ENCODE peak calls at places on chromosomes 6 and 20, in four cellular contexts. Z is Peyer's patch, O is neuronal stem cell, K is foreskin keratinocyte. Q is an unnamed sample.

GRCh38 chr6:37868447-37868825 is 48.9 kb downstream of the ZFAND3 start:
- DNase-seq in Z (no peak), O (no peak), K (no peak), Q (no peak)

GRCh38 chr20:709864-710761 is 34.5 kb upstream of the SCRT2 start:
- DNase-seq in Z (no peak), O (no peak), K (no peak), Q (no peak)

GRCh38 chr6:133359256-133359655 is 118.1 kb downstream of the EYA4 start:
- DNase-seq in Z (no peak), O (no peak), K (no peak), Q (no peak)

GRCh38 chr6:70345619-70346018 is 42.7 kb upstream of the COL9A1 start:
- DNase-seq in Z (no peak), O (no peak), K (no peak), Q (no peak)

GRCh38 chr6:138160329-138161117 is 1.2 kb upstream of the ARFGEF3 start:
- DNase-seq in Z (no peak), O (no peak), K (no peak), Q (no peak)

GRCh38 chr6:11865926-11866325 is 87.3 kb upstream of the ADTRP start:
- DNase-seq in Z (no peak), O (no peak), K (no peak), Q (no peak)

GRCh38 chr20:58228484-58229197 is at the start of gene ANKRD60:
- DNase-seq in Z (no peak), O (peak; percentile 54), K (no peak), Q (peak; percentile 81)

GRCh38 chr6:72826744-72827438 is 205.0 kb downstream of the KCNQ5 start:
- DNase-seq in Z (no peak), O (no peak), K (peak; percentile 49), Q (no peak)

GRCh38 chr6:52994789-52995078 is 350 bp downstream of the GSTA4 start:
- DNase-seq in Z (peak; percentile 75), O (no peak), K (no peak), Q (no peak)

GRCh38 chr20:50645253-50646068 is 45.9 kb downstream of the RIPOR3 start:
- DNase-seq in Z (peak; percentile 85), O (no peak), K (peak; percentile 86), Q (no peak)

GRCh38 chr20:5973172-5973571 is 22.7 kb downstream of the MCM8 start:
- DNase-seq in Z (no peak), O (no peak), K (no peak), Q (no peak)

GRCh38 chr20:4043801-4044200 is 28.4 kb upstream of the RNF24 start:
- DNase-seq in Z (no peak), O (no peak), K (no peak), Q (no peak)

GRCh38 chr6:101830501-101831031 is 437.1 kb downstream of the GRIK2 start:
- DNase-seq in Z (no peak), O (no peak), K (peak; percentile 30), Q (no peak)

GRCh38 chr20:17971571-17972013 is 2.8 kb downstream of the MGME1 start:
- DNase-seq in Z (peak; percentile 56), O (no peak), K (no peak), Q (no peak)

GRCh38 chr20:2455771-2456497 is 14.7 kb downstream of the SNRPB start:
- DNase-seq in Z (no peak), O (no peak), K (no peak), Q (no peak)

GRCh38 chr20:1427457-1428054 is 34.7 kb upstream of the FKBP1A start:
- DNase-seq in Z (no peak), O (peak; percentile 43), K (no peak), Q (no peak)

GRCh38 chr6:16163066-16163465 is 34.2 kb downstream of the MYLIP start:
- DNase-seq in Z (no peak), O (no peak), K (no peak), Q (no peak)

GRCh38 chr6:31114540-31114876 is at the start of gene PSORS1C1:
- DNase-seq in Z (peak; percentile 84), O (no peak), K (peak; percentile 91), Q (no peak)

GRCh38 chr6:22925920-22926587 is 356.7 kb downstream of the HDGFL1 start:
- DNase-seq in Z (no peak), O (no peak), K (peak; percentile 24), Q (no peak)

GRCh38 chr6:124677874-124678273 is 284.4 kb upstream of the RNF217 start:
- DNase-seq in Z (no peak), O (no peak), K (no peak), Q (no peak)

GRCh38 chr6:124676033-124676432 is 286.2 kb upstream of the RNF217 start:
- DNase-seq in Z (no peak), O (no peak), K (peak; percentile 59), Q (no peak)

GRCh38 chr6:124683507-124683906 is 278.7 kb upstream of the RNF217 start:
- DNase-seq in Z (no peak), O (peak; percentile 42), K (no peak), Q (no peak)

GRCh38 chr6:124682751-124683150 is 279.5 kb upstream of the RNF217 start:
- DNase-seq in Z (no peak), O (no peak), K (no peak), Q (no peak)

GRCh38 chr6:124679392-124679791 is 282.8 kb upstream of the RNF217 start:
- DNase-seq in Z (no peak), O (no peak), K (peak; percentile 44), Q (no peak)
- H3K4me1 ChIP-seq in Z (no peaks in the 10 kb centered on the region), O (peaks cover 4% of the 10 kb centered on the region), K (no peaks in the 10 kb centered on the region), Q (no peaks in the 10 kb centered on the region)

GRCh38 chr6:89655122-89655521 is 16.6 kb upstream of the LYRM2 start:
- DNase-seq in Z (no peak), O (no peak), K (no peak), Q (no peak)
- H3K4me1 ChIP-seq in Z (no peaks in the 10 kb centered on the region), O (no peaks in the 10 kb centered on the region), K (no peaks in the 10 kb centered on the region), Q (no peaks in the 10 kb centered on the region)

DNA sequence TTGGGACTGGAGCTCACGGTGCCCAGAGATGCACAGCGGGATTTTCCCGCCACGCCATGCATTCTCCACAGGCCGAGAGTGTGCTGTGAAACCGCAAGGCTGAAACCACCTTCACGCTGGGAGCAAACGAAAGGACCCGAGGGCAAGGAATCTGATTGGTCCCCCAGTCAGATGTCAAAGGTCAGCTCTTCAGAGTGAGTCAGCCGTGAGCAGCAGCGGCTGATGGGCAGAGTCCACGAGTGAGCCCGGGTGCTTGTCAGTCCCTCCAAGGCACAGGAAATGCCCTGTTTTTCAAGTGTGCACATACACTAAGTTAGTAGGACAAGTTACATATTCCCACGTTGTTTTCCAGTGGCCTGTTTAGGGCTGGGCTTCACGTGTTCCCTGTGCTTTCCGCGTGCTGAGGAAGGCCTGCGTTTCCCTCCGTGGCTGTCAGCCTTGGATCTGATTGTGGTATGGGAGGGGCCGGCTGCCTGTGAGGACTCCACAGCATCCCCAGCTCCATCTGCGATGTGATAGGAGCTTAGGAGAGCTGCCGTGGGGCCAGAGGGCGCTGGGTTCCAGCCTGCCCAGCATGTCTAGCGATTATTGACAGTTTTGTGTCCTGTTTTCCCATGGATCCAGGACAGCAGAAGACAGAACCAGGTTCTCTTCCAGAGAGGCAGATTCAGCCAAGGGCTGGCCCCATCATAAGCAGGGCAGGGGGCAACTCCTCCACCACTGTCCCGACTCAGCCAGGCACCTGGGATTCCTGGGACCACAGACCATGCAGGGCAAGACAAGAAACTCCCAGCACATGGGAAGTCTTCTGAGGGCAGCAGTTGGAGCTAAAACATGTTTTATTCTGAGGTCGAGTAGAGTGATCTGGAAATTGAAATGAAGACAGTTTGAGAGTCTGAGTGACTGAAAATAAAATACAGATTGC is 38.2 kb upstream of the FRMD1 start:
- DNase-seq in Z (peak; percentile 79), O (no peak), K (no peak), Q (no peak)
- H3K4me1 ChIP-seq in Z (no peaks in the 10 kb centered on the region), O (no peaks in the 10 kb centered on the region), K (no peaks in the 10 kb centered on the region), Q (no peaks in the 10 kb centered on the region)

GRCh38 chr6:87671555-87672029 is 30.4 kb downstream of the AKIRIN2 start:
- DNase-seq in Z (no peak), O (no peak), K (no peak), Q (no peak)
- H3K4me1 ChIP-seq in Z (no peaks in the 10 kb centered on the region), O (no peaks in the 10 kb centered on the region), K (no peaks in the 10 kb centered on the region), Q (no peaks in the 10 kb centered on the region)

Q was measured in naive thymus-derived CD4-positive, alpha-beta T cell.